ENCODE peak calls at places on chromosome 16, in four cellular contexts. V is heart right ventricle, S is tibial artery, D is SK-N-SH. C is an unnamed sample. For H3K36me3 and H3K27me3, the result is how much of the 10 kb centered on the place peaks cover.

GRCh38 chr16:68473358-68474064 is 25.2 kb upstream of the SMPD3 start:
- DNase-seq in V (no peak), S (no peak), D (no peak), C (no peak)

GRCh38 chr16:46882304-46882939 is 1.7 kb upstream of the GPT2 start:
- DNase-seq in V (no peak), S (no peak), D (no peak), C (no peak)

GRCh38 chr16:22027633-22028032 is 19.7 kb downstream of the MOSMO start:
- DNase-seq in D (no peak), V (no peak), S (no peak), C (no peak)

GRCh38 chr16:50574852-50575251 is 26.7 kb downstream of the NKD1 start:
- DNase-seq in V (no peak), S (no peak), D (no peak), C (no peak)

GRCh38 chr16:3259097-3259496 is 2.7 kb upstream of the MEFV start:
- DNase-seq in S (no peak), D (no peak), V (peak), C (no peak)

GRCh38 chr16:69150146-69150865 is 17.9 kb downstream of the UTP4 start:
- DNase-seq in S (no peak), D (peak), V (peak), C (peak)

GRCh38 chr16:35744084-35744483 is 2284.7 kb downstream of the TP53TG3F start:
- DNase-seq in V (no peak), S (no peak), D (no peak), C (no peak)

GRCh38 chr16:2233046-2233775 is 3.0 kb upstream of the DNASE1L2 start:
- DNase-seq in D (no peak), V (no peak), S (no peak), C (no peak)

GRCh38 chr16:10906482-10906881 is 29.5 kb downstream of the CIITA start:
- DNase-seq in D (no peak), S (no peak), V (no peak), C (no peak)

GRCh38 chr16:89035698-89036570 is 57.7 kb upstream of the ACSF3 start:
- DNase-seq in S (no peak), D (no peak), V (no peak), C (no peak)

GRCh38 chr16:87086156-87086555 is 231.0 kb downstream of the C16orf95 start:
- DNase-seq in D (no peak), V (no peak), S (no peak), C (no peak)

GRCh38 chr16:89133457-89134127 is 38.0 kb upstream of the CDH15 start:
- DNase-seq in S (peak), D (no peak), V (no peak), C (no peak)

GRCh38 chr16:13896543-13897182 is 23.3 kb upstream of the ERCC4 start:
- DNase-seq in V (no peak), S (no peak), D (no peak), C (no peak)

GRCh38 chr16:75927824-75928223 is 201.5 kb upstream of the CPHXL start:
- DNase-seq in S (no peak), V (no peak), D (no peak), C (no peak)

GRCh38 chr16:12320298-12320706 is 343.8 kb downstream of the SNX29 start:
- DNase-seq in S (no peak), V (no peak), D (no peak), C (no peak)

GRCh38 chr16:22356930-22357634 is 17.3 kb downstream of the CDR2 start:
- DNase-seq in S (no peak), V (no peak), D (no peak), C (no peak)

GRCh38 chr16:71627631-71628236 is 1.8 kb downstream of the MARVELD3 start:
- DNase-seq in D (peak), S (peak), V (no peak), C (no peak)

GRCh38 chr16:48356633-48357376 is 28.4 kb downstream of the SIAH1 start:
- DNase-seq in D (no peak), S (no peak), V (no peak), C (no peak)

GRCh38 chr16:73060216-73060615 is 12.3 kb upstream of the ZFHX3 start:
- DNase-seq in D (peak), S (peak), V (no peak), C (no peak)

GRCh38 chr16:54505479-54506247 is 219.1 kb upstream of the IRX3 start:
- DNase-seq in S (no peak), V (peak), D (no peak), C (no peak)

GRCh38 chr16:85061566-85061965 is 34.0 kb downstream of the KIAA0513 start:
- DNase-seq in V (peak), D (no peak), S (peak), C (no peak)

GRCh38 chr16:66425651-66426050 is 1.4 kb upstream of the BEAN1 start:
- DNase-seq in S (peak), D (no peak), V (no peak), C (no peak)

GRCh38 chr16:59878999-59879398 is 1144.9 kb upstream of the GOT2 start:
- DNase-seq in D (no peak), V (no peak), S (no peak), C (no peak)

GRCh38 chr16:24504467-24505345 is 34.7 kb upstream of the RBBP6 start:
- DNase-seq in V (peak), D (peak), S (no peak), C (peak)

GRCh38 chr16:53071748-53072301 is 17.0 kb downstream of the CHD9 start:
- DNase-seq in S (peak), V (peak), D (peak), C (peak)

GRCh38 chr16:15906439-15906838 is 18.0 kb upstream of the CEP20 start:
- DNase-seq in D (no peak), V (no peak), S (no peak), C (no peak)

GRCh38 chr16:31875112-31875803 is 1.7 kb downstream of the ZNF267 start:
- DNase-seq in S (no peak), V (no peak), D (no peak), C (no peak)

GRCh38 chr16:23296994-23297393 is 5.1 kb upstream of the SCNN1B start:
- DNase-seq in D (peak), S (no peak), V (no peak), C (no peak)

GRCh38 chr16:25823891-25824290 is 132.1 kb downstream of the HS3ST4 start:
- DNase-seq in D (no peak), V (no peak), S (no peak), C (no peak)

GRCh38 chr16:58481931-58482330 is 18.0 kb upstream of the NDRG4 start:
- DNase-seq in S (no peak), V (no peak), D (no peak), C (no peak)

GRCh38 chr16:24986512-24987303 is 28.5 kb downstream of the ARHGAP17 start:
- DNase-seq in V (no peak), D (no peak), S (no peak), C (peak)

GRCh38 chr16:66365588-66365987 is 903 bp upstream of the CDH5 start:
- DNase-seq in S (peak), V (peak), D (no peak), C (peak)

GRCh38 chr16:87681990-87682570 is 79.8 kb downstream of the JPH3 start:
- DNase-seq in S (no peak), D (no peak), V (no peak), C (no peak)

GRCh38 chr16:69937465-69937951 is 13.6 kb upstream of the CLEC18A start:
- DNase-seq in D (peak), V (no peak), S (peak), C (no peak)

GRCh38 chr16:17228048-17228707 is 242.6 kb downstream of the XYLT1 start:
- DNase-seq in S (no peak), V (no peak), D (no peak), C (no peak)

GRCh38 chr16:27286446-27286845 is 17.9 kb upstream of the NSMCE1 start:
- DNase-seq in D (no peak), S (no peak), V (peak), C (no peak)

GRCh38 chr16:69399361-69399760 is 13.6 kb upstream of the TERF2 start:
- DNase-seq in V (no peak), S (no peak), D (no peak), C (no peak)

GRCh38 chr16:89704281-89704680 is 2.8 kb upstream of the SPATA2L start:
- DNase-seq in V (no peak), S (no peak), D (no peak), C (no peak)

GRCh38 chr16:69217433-69217832 is 30.5 kb downstream of the SNTB2 start:
- DNase-seq in S (no peak), D (no peak), V (no peak), C (no peak)

GRCh38 chr16:8912793-8913192 is 30.6 kb downstream of the LITAFD start:
- DNase-seq in D (no peak), S (no peak), V (no peak), C (no peak)
- H3K36me3 ChIP-seq in D (half or more), S (half or more), V (under half), C (under half)

GRCh38 chr16:56634715-56635440 is 2.4 kb downstream of the MT1M start:
- DNase-seq in S (no peak), V (no peak), D (peak), C (no peak)
- H3K27me3 ChIP-seq in S (under half), V (under half), D (under half), C (under half)

GRCh38 chr16:6897910-6898475 is 434.7 kb upstream of the RBFOX1 start:
- DNase-seq in V (no peak), S (no peak), D (no peak), C (no peak)

GRCh38 chr16:6892961-6893360 is 439.7 kb upstream of the RBFOX1 start:
- DNase-seq in S (no peak), V (no peak), D (no peak), C (no peak)

GRCh38 chr16:6903671-6904070 is 429.0 kb upstream of the RBFOX1 start:
- DNase-seq in D (no peak), S (no peak), V (no peak), C (no peak)

DNA sequence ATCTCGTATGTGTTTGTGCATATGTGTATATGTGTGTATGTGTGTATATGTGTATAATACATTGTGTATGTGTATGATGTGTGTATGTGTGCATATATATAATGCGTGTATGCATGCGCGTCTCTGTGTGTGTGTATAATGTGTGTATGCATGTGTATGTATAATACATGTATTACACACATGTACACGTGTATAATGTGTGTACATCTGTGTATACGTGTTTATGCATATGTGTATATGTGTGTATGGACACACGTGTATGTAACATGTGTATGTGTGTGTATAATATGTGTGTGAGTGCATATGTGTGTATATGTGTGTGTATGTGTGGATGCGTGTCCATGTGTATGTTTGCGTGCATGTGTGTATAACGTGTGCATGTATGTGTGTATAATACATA is 433.7 kb upstream of the RBFOX1 start:
- DNase-seq in V (no peak), S (no peak), D (no peak), C (no peak)
- H3K36me3 ChIP-seq in V (under half), S (under half), D (under half), C (under half)

DNA sequence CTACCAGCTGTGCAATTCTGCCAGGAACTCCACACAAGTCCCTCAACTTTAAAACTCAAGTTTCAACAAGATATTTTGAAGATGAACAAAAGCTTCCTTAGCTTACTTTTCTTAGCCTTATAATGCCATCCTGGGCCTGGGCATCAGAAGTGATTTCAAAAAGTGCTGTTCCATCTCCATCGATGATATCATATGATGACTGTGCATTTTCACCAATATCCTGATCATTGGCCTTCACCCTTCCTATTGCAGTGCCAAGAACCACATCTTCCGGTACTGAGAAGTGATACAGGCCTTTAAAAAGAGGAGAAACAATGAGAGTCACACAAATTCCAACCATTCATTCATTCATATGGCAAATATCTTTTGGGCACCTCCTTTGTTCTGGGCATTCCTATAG is 215.4 kb downstream of the CDH8 start:
- DNase-seq in D (no peak), V (no peak), S (no peak), C (no peak)
- H3K27me3 ChIP-seq in D (under half), V (under half), S (under half), C (under half)

DNA sequence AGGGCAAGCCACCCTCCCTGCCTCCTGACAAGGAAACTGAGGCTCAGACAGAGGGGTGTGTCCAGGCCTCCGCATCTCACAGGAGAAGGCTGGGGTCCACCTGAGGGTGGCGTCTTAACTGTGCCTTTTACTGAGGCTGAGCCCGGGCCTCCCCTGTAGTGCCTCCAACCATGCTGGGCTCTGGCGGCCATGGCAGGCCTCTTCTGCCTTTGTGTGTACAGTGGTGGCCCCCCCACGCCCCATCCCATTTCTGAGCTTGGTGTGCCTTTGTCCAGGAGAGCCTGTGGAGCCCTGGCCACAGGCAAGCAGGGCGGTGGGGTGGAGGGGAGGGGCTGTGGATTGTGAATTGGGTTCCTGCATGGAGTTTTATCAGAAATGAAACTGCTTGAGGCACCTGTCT is 31.2 kb downstream of the MGRN1 start:
- DNase-seq in V (no peak), D (no peak), S (no peak), C (no peak)
- H3K36me3 ChIP-seq in V (under half), D (under half), S (half or more), C (under half)